ENCODE peak calls at places on chromosomes 2 and 18, in five cellular contexts. Z, G, W, L and F are unnamed samples.

GRCh38 chr2:176676257-176676570 is 407.0 kb downstream of the MTX2 start:
- DNase-seq in L (no peak), Z (no peak), G (no peak), W (no peak), F (no peak)

GRCh38 chr2:239376351-239376750 is 24.5 kb downstream of the HDAC4 start:
- DNase-seq in W (no peak), G (no peak), L (no peak), Z (no peak), F (no peak)

GRCh38 chr2:169468841-169469240 is 10.5 kb upstream of the BBS5 start:
- DNase-seq in Z (no peak), L (no peak), W (no peak), G (no peak), F (peak)

GRCh38 chr18:55116855-55117254 is 157.6 kb upstream of the CCDC68 start:
- DNase-seq in W (peak), Z (no peak), L (no peak), G (no peak), F (peak)

GRCh38 chr18:10051877-10052631 is 138.2 kb downstream of the VAPA start:
- DNase-seq in L (peak), W (peak), Z (no peak), G (no peak), F (no peak)

GRCh38 chr2:120442923-120443571 is 97.1 kb downstream of the INHBB start:
- DNase-seq in L (no peak), W (no peak), Z (peak), G (peak), F (no peak)

GRCh38 chr2:47653036-47653435 is 129.9 kb upstream of the MSH6 start:
- DNase-seq in G (no peak), L (no peak), Z (no peak), W (no peak), F (no peak)

GRCh38 chr2:239990966-239991365 is 34.2 kb downstream of the NDUFA10 start:
- DNase-seq in L (no peak), Z (no peak), W (no peak), G (no peak), F (no peak)

GRCh38 chr2:51812138-51812866 is 780.4 kb upstream of the NRXN1 start:
- DNase-seq in Z (no peak), W (no peak), L (peak), G (no peak), F (peak)

GRCh38 chr2:115083216-115083615 is 640.8 kb downstream of the DPP10 start:
- DNase-seq in W (no peak), L (no peak), Z (no peak), G (no peak), F (no peak)

GRCh38 chr2:101036562-101036961 is 34.5 kb downstream of the RPL31 start:
- DNase-seq in L (no peak), W (peak), G (no peak), Z (no peak), F (peak)

GRCh38 chr2:196219686-196220085 is 48.3 kb upstream of the STK17B start:
- DNase-seq in L (no peak), G (no peak), W (no peak), Z (no peak), F (no peak)

GRCh38 chr2:40144022-40144421 is 307.9 kb downstream of the SLC8A1 start:
- DNase-seq in W (no peak), Z (no peak), G (no peak), L (no peak), F (no peak)

GRCh38 chr2:35463805-35464596 is 891.6 kb upstream of the CRIM1 start:
- DNase-seq in W (no peak), L (no peak), Z (no peak), G (no peak), F (no peak)

GRCh38 chr2:120939595-120940318 is 204.1 kb downstream of the GLI2 start:
- DNase-seq in G (no peak), W (peak), Z (no peak), L (no peak), F (peak)

GRCh38 chr2:220779918-220780317 is 792.2 kb downstream of the EPHA4 start:
- DNase-seq in L (peak), G (no peak), W (peak), Z (no peak), F (peak)

GRCh38 chr2:235666240-235666781 is 172.5 kb downstream of the AGAP1 start:
- DNase-seq in L (peak), W (peak), G (no peak), Z (no peak), F (peak)

GRCh38 chr2:96408631-96409542 is 73.3 kb downstream of the NCAPH start:
- DNase-seq in Z (no peak), G (no peak), L (no peak), W (no peak), F (no peak)

GRCh38 chr18:35267809-35268208 is 22.2 kb downstream of the ZSCAN30 start:
- DNase-seq in Z (no peak), L (no peak), G (no peak), W (no peak), F (no peak)

GRCh38 chr2:27715318-27716165 is 51.9 kb downstream of the SLC4A1AP start:
- DNase-seq in G (peak), W (peak), L (no peak), Z (no peak), F (peak)

GRCh38 chr18:54873884-54874255 is 45.6 kb downstream of the RAB27B start:
- DNase-seq in G (no peak), Z (no peak), W (no peak), L (no peak), F (no peak)

GRCh38 chr2:83017366-83018090 is 1441.6 kb downstream of the SUCLG1 start:
- DNase-seq in L (no peak), G (no peak), Z (no peak), W (no peak), F (no peak)

GRCh38 chr18:9946831-9947230 is 33.0 kb downstream of the VAPA start:
- DNase-seq in Z (no peak), W (no peak), L (no peak), G (no peak), F (no peak)

GRCh38 chr2:55843096-55843991 is 80.2 kb downstream of the EFEMP1 start:
- DNase-seq in G (no peak), Z (no peak), W (peak), L (peak), F (peak)

GRCh38 chr2:26356771-26357170 is 10.2 kb upstream of the ADGRF3 start:
- DNase-seq in L (no peak), Z (no peak), W (no peak), G (no peak), F (no peak)

GRCh38 chr2:183349046-183349445 is 224.8 kb downstream of the NUP35 start:
- DNase-seq in W (no peak), G (no peak), Z (no peak), L (no peak), F (peak)